ENCODE peak calls at places on chromosomes 11 and 22, in seven cellular contexts. P is HS-5; O is stimulated activated effector memory CD8-positive, alpha-beta T cell treated with anti-CD3 and anti-CD28 coated beads, Interleukin-12 subunit alpha, Interleukin-12 subunit beta, amount 100 ng/mL, for 72 hours; B is skeletal muscle cell; G is activated T-cell treated with anti-CD3 and anti-CD28 coated beads, Interleukin-2, amount 50 U/mL, for 24 hours; Z is D341Med; D is heart right ventricle. T is an unnamed sample.

GRCh38 chr22:30879398-30879797 is 89.2 kb downstream of the MORC2 start:
- DNase-seq in P (no peak), O (no peak), B (no peak), G (no peak), Z (no peak), D (no peak), T (no peak)

GRCh38 chr22:37032535-37033460 is 13.3 kb downstream of the MPST start:
- DNase-seq in P (no peak), O (no peak), B (no peak), G (no peak), Z (no peak), D (no peak), T (peak)

GRCh38 chr11:112780351-112781043 is 180.7 kb upstream of the NCAM1 start:
- DNase-seq in P (no peak), O (no peak), B (no peak), G (no peak), Z (no peak), D (peak), T (no peak)

GRCh38 chr11:6650980-6651379 is 4.6 kb downstream of the DCHS1 start:
- DNase-seq in P (no peak), O (no peak), B (no peak), G (peak), Z (no peak), D (no peak), T (no peak)

GRCh38 chr11:124676386-124676785 is 2.7 kb downstream of the SPA17 start:
- DNase-seq in P (no peak), O (no peak), B (no peak), G (no peak), Z (no peak), D (peak), T (peak)

GRCh38 chr11:54946429-54946828 is 239.8 kb downstream of the OR4A5 start:
- DNase-seq in P (no peak), O (no peak), B (no peak), G (no peak), Z (no peak), D (no peak), T (no peak)

GRCh38 chr11:83355406-83355805 is 69.2 kb upstream of the CCDC90B start:
- DNase-seq in P (no peak), O (no peak), B (no peak), G (no peak), Z (no peak), D (no peak), T (no peak)

GRCh38 chr11:6576471-6577373 is 26.7 kb downstream of the RRP8 start:
- DNase-seq in P (peak), O (no peak), B (peak), G (no peak), Z (peak), D (peak), T (no peak)

GRCh38 chr22:43901976-43902643 is 10.3 kb upstream of the PNPLA5 start:
- DNase-seq in P (peak), O (no peak), B (no peak), G (no peak), Z (no peak), D (no peak), T (no peak)

GRCh38 chr11:131592734-131593133 is 222.3 kb downstream of the NTM start:
- DNase-seq in P (no peak), O (no peak), B (no peak), G (no peak), Z (no peak), D (no peak), T (no peak)

GRCh38 chr11:119056397-119056999 is 507 bp downstream of the HYOU1 start:
- DNase-seq in P (no peak), O (peak), B (no peak), G (no peak), Z (no peak), D (peak), T (peak)

GRCh38 chr22:42892156-42892555 is 35.1 kb upstream of the ARFGAP3 start:
- DNase-seq in P (no peak), O (no peak), B (no peak), G (no peak), Z (no peak), D (no peak), T (no peak)